ENCODE peak calls at places on chromosome 15, in four cellular contexts. C, G, X and N are unnamed samples. For H3K4me1 and H3K9me3, the result is how much of the 10 kb centered on the place peaks cover.

GRCh38 chr15:62165029-62165792 is at the start of gene C2CD4B:
- DNase-seq in C (no peak), G (peak), X (peak), N (no peak)

GRCh38 chr15:89406218-89406716 is 71.6 kb upstream of the POLG start:
- DNase-seq in C (no peak), G (peak), X (no peak), N (no peak)

GRCh38 chr15:67859331-67859946 is 19.6 kb upstream of the RNU6-1 start:
- DNase-seq in C (no peak), G (no peak), X (no peak), N (no peak)

GRCh38 chr15:70512772-70513362 is 250.5 kb downstream of the UACA start:
- DNase-seq in C (peak), G (peak), X (no peak), N (no peak)

GRCh38 chr15:80026754-80027153 is 32.7 kb upstream of the ZFAND6 start:
- DNase-seq in C (no peak), G (no peak), X (no peak), N (no peak)

GRCh38 chr15:64850778-64851502 is 9.2 kb downstream of the PLEKHO2 start:
- DNase-seq in C (no peak), G (peak), X (no peak), N (no peak)

GRCh38 chr15:95990833-95991232 is 339.7 kb upstream of the NR2F2 start:
- DNase-seq in C (no peak), G (no peak), X (no peak), N (no peak)

GRCh38 chr15:56869573-56869972 is 48.9 kb upstream of the TCF12 start:
- DNase-seq in C (no peak), G (peak), X (peak), N (no peak)

GRCh38 chr15:56371495-56372147 is 6.4 kb downstream of the TEX9 start:
- DNase-seq in C (no peak), G (no peak), X (no peak), N (no peak)

GRCh38 chr15:79296583-79296982 is 14.1 kb downstream of the ANKRD34C start:
- DNase-seq in C (no peak), G (no peak), X (no peak), N (no peak)

GRCh38 chr15:64730151-64730550 is 45.2 kb downstream of the RBPMS2 start:
- DNase-seq in C (no peak), G (no peak), X (no peak), N (no peak)

GRCh38 chr15:64224508-64224907 is 61.7 kb upstream of the PPIB start:
- DNase-seq in C (no peak), G (no peak), X (peak), N (no peak)

GRCh38 chr15:53445531-53445930 is 313.9 kb downstream of the WDR72 start:
- DNase-seq in C (no peak), G (no peak), X (no peak), N (no peak)

GRCh38 chr15:98548172-98548971 is 100.0 kb upstream of the IGF1R start:
- DNase-seq in C (no peak), G (peak), X (peak), N (peak)

GRCh38 chr15:56034514-56034913 is 41.1 kb upstream of the NEDD4 start:
- DNase-seq in C (no peak), G (no peak), X (no peak), N (no peak)

GRCh38 chr15:43209059-43209824 is 11.6 kb downstream of the EPB42 start:
- DNase-seq in C (no peak), G (peak), X (no peak), N (peak)

GRCh38 chr15:63889831-63890230 is 56.1 kb upstream of the HERC1 start:
- DNase-seq in C (no peak), G (no peak), X (no peak), N (no peak)

GRCh38 chr15:101017041-101017754 is 98.0 kb downstream of the LRRK1 start:
- DNase-seq in C (no peak), G (peak), X (peak), N (no peak)

GRCh38 chr15:75731248-75732100 is 18.8 kb upstream of the CSPG4 start:
- DNase-seq in C (no peak), G (no peak), X (peak), N (no peak)

GRCh38 chr15:28125673-28126651 is 26.8 kb upstream of the OCA2 start:
- DNase-seq in C (no peak), G (peak), X (peak), N (no peak)

GRCh38 chr15:63038926-63039673 is 3.4 kb upstream of the TPM1 start:
- DNase-seq in C (no peak), G (no peak), X (no peak), N (no peak)

GRCh38 chr15:65632780-65633384 is 11.1 kb downstream of the SLC24A1 start:
- DNase-seq in C (no peak), G (no peak), X (no peak), N (no peak)

GRCh38 chr15:68228143-68228970 is 1.2 kb downstream of the CLN6 start:
- DNase-seq in C (no peak), G (no peak), X (no peak), N (peak)

GRCh38 chr15:39553947-39554731 is 26.7 kb upstream of the THBS1 start:
- DNase-seq in C (no peak), G (no peak), X (no peak), N (no peak)

GRCh38 chr15:25248583-25249235 is 190.1 kb downstream of the UBE3A start:
- DNase-seq in C (no peak), G (no peak), X (peak), N (no peak)

GRCh38 chr15:68299436-68299835 is 21.9 kb downstream of the FEM1B start:
- DNase-seq in C (no peak), G (no peak), X (peak), N (no peak)

GRCh38 chr15:95843241-95843851 is 487.2 kb upstream of the NR2F2 start:
- DNase-seq in C (no peak), G (no peak), X (peak), N (no peak)

GRCh38 chr15:63973212-63974009 is 72.9 kb downstream of the DAPK2 start:
- DNase-seq in C (no peak), G (no peak), X (no peak), N (no peak)

GRCh38 chr15:98121957-98122356 is 161.5 kb downstream of the ARRDC4 start:
- DNase-seq in C (no peak), G (no peak), X (no peak), N (no peak)

GRCh38 chr15:100721758-100722550 is 119.6 kb downstream of the ASB7 start:
- DNase-seq in C (no peak), G (no peak), X (peak), N (peak)

GRCh38 chr15:79896634-79897379 is at the start of gene MTHFS:
- DNase-seq in C (peak), G (peak), X (peak), N (peak)

GRCh38 chr15:70932397-70932796 is 39.8 kb downstream of the LRRC49 start:
- DNase-seq in C (no peak), G (no peak), X (no peak), N (no peak)

GRCh38 chr15:66870880-66871388 is 168.9 kb downstream of the SMAD6 start:
- DNase-seq in C (no peak), G (no peak), X (no peak), N (no peak)

GRCh38 chr15:80483656-80484055 is 79.5 kb downstream of the ARNT2 start:
- DNase-seq in C (no peak), G (no peak), X (no peak), N (no peak)

GRCh38 chr15:26771168-26771916 is 1.5 kb downstream of the GABRB3 start:
- DNase-seq in C (no peak), G (peak), X (peak), N (no peak)

GRCh38 chr15:71800835-71801745 is 9.3 kb upstream of the NR2E3 start:
- DNase-seq in C (no peak), G (peak), X (peak), N (no peak)

DNA sequence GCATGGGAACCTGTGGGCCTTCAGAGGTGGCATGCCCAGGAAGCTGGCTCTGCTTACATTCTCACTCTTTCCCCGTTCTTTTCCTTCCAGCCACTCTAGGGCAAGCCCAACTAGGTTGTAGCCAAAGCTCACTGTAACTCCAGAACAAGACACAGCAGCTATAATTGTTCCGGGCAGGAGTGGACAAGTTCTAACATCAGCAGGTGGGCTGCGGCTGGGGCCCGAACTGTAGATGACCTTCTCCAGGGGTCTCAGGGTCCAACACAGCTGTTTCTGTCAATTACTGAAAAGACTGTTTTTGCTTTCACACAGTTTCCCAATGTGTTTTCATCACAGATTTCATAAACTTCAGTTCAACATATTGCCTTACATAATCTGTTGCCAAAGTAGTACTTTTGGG is 11.5 kb downstream of the RASGRP1 start:
- DNase-seq in C (no peak), G (no peak), X (no peak), N (no peak)
- H3K4me3 ChIP-seq in C (no peak), G (no peak), X (no peak), N (no peak)

GRCh38 chr15:88385078-88385700 is 82.0 kb downstream of the MRPL46 start:
- DNase-seq in C (no peak), G (no peak), X (no peak), N (peak)
- H3K4me1 ChIP-seq in C (under half), G (under half), X (under half), N (under half)

GRCh38 chr15:87591042-87591441 is 665.5 kb downstream of the NTRK3 start:
- DNase-seq in C (no peak), G (no peak), X (no peak), N (no peak)

GRCh38 chr15:87591521-87591920 is 665.0 kb downstream of the NTRK3 start:
- DNase-seq in C (no peak), G (no peak), X (no peak), N (no peak)

GRCh38 chr15:87589134-87589533 is 667.4 kb downstream of the NTRK3 start:
- DNase-seq in C (no peak), G (no peak), X (no peak), N (no peak)
- H3K9me3 ChIP-seq in C (under half), G (under half), X (under half), N (under half)

GRCh38 chr15:99568548-99569352 is 3.0 kb downstream of the MEF2A start:
- DNase-seq in C (no peak), G (no peak), X (no peak), N (no peak)
- H3K4me3 ChIP-seq in C (no peak), G (no peak), X (no peak), N (peak)

GRCh38 chr15:92843326-92843725 is 56.8 kb upstream of the CHD2 start:
- DNase-seq in C (no peak), G (no peak), X (no peak), N (no peak)
- H3K4me1 ChIP-seq in C (half or more), G (under half), X (under half), N (under half)

GRCh38 chr15:22267761-22268160 is 187.4 kb downstream of the OR4M2 start:
- DNase-seq in C (no peak), G (no peak), X (no peak), N (no peak)
- H3K9me3 ChIP-seq in C (under half), G (half or more), X (under half), N (under half)

DNA sequence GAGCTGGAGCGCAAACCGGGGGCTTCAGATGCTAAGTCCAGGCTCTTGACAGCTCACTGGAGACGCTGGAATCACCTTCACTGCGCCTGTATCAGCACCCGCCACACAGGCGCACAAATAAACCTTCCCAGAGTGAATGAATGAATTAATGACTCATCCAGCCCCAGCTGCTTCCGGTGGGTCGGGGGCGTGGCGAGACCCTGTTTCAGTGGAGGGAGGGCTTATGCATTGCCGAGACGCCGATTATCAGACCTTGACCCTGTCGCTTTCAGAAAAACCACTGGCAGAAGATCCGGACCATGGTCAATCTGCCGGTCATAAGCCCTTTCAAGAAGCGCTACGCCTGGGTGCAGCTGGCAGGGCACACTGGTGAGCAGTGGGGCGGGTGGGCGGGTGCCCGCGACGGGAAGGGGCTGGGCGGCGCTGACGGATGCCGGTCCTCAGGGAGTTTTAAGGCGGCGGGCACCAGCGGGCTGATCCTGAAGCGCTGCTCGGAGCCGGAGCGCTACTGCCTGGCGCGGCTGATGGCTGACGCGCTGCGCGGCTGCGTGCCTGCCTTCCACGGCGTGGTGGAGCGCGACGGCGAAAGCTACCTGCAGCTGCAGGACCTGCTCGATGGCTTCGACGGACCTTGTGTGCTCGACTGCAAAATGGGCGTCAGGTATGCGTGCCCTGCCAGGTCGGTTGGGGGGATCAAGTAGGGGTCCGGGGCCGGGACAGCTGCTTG is 7.7 kb downstream of the ITPKA start:
- DNase-seq in C (no peak), G (peak), X (no peak), N (no peak)
- H3K4me3 ChIP-seq in C (peak), G (peak), X (no peak), N (peak)

DNA sequence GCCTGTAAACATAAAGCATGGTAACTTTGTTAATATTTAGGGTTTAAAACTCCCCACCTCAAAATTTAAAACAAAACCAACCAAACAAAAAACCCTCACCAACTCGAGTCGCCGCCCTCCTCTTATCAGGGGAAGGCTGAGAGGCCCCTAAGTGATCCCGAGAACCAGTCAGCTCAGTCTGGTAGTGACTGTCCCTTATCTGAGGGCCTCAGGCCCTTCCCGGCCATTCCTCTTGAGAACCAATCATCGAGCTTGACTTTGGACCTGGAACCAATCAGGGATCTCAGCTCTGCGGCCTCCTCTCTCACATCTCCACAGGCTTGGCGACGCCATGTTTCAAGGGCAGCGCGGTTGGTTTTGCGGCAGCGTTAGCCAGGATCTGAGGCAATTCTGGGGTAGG is at the start of gene TERB2:
- DNase-seq in C (no peak), G (no peak), X (no peak), N (no peak)
- H3K4me1 ChIP-seq in C (under half), G (under half), X (under half), N (under half)

GRCh38 chr15:45048784-45049631 is 26.0 kb downstream of the SORD start:
- DNase-seq in C (no peak), G (no peak), X (peak), N (no peak)
- H3K9me3 ChIP-seq in C (under half), G (under half), X (under half), N (under half)